ENCODE peak calls at places on chromosomes 6 and 20, in five cellular contexts. N is spleen, K is ACHN, M is HS-5, J is DND-41. G is an unnamed sample.

GRCh38 chr20:32201296-32201976 is 6.1 kb downstream of the PLAGL2 start:
- DNase-seq in J (no peak), M (peak), K (peak), N (no peak), G (no peak)

GRCh38 chr20:54028276-54029011 is 42.0 kb downstream of the BCAS1 start:
- DNase-seq in J (no peak), K (no peak), N (no peak), M (no peak), G (no peak)

GRCh38 chr6:17705778-17706579 is 746 bp downstream of the NUP153 start:
- DNase-seq in J (peak), K (peak), M (no peak), N (peak), G (peak)

GRCh38 chr6:96795481-96795880 is 41.8 kb downstream of the GPR63 start:
- DNase-seq in M (no peak), J (no peak), N (no peak), K (no peak), G (no peak)

GRCh38 chr6:97068211-97068610 is 143.7 kb downstream of the KLHL32 start:
- DNase-seq in J (no peak), M (no peak), K (peak), N (no peak), G (peak)

GRCh38 chr6:134145786-134146185 is 93.4 kb upstream of the SLC2A12 start:
- DNase-seq in J (no peak), M (no peak), N (no peak), K (no peak), G (no peak)

GRCh38 chr6:152529364-152529763 is 107.8 kb downstream of the SYNE1 start:
- DNase-seq in J (no peak), K (no peak), N (no peak), M (no peak), G (no peak)

GRCh38 chr20:10761232-10761631 is 87.4 kb upstream of the JAG1 start:
- DNase-seq in J (no peak), N (no peak), K (no peak), M (no peak), G (no peak)

GRCh38 chr6:13395272-13396237 is 67.2 kb upstream of the TBC1D7 start:
- DNase-seq in N (no peak), M (peak), K (peak), J (no peak), G (peak)

GRCh38 chr6:158744986-158745430 is 74.2 kb downstream of the EZR start:
- DNase-seq in N (no peak), M (no peak), K (peak), J (no peak), G (no peak)

GRCh38 chr6:72621243-72622093 is at the start of gene KCNQ5:
- DNase-seq in K (peak), N (peak), M (no peak), J (no peak), G (no peak)

GRCh38 chr6:116974942-116975341 is 97.9 kb downstream of the RFX6 start:
- DNase-seq in J (no peak), M (no peak), K (no peak), N (no peak), G (no peak)

GRCh38 chr20:35625584-35626385 is 10.2 kb downstream of the SPAG4 start:
- DNase-seq in M (no peak), N (no peak), J (no peak), K (no peak), G (no peak)

GRCh38 chr20:63333241-63333836 is 27.8 kb downstream of the CHRNA4 start:
- DNase-seq in M (no peak), K (no peak), J (no peak), N (peak), G (no peak)

GRCh38 chr6:71349976-71350615 is 61.5 kb downstream of the OGFRL1 start:
- DNase-seq in K (no peak), M (peak), N (no peak), J (no peak), G (no peak)

GRCh38 chr6:76230711-76231110 is 158.2 kb upstream of the IMPG1 start:
- DNase-seq in N (no peak), J (no peak), K (no peak), M (no peak), G (peak)